ENCODE peak calls at places on chromosomes 3 and 15, in five cellular contexts. One of them, this sample, is unnamed.

GRCh38 chr3:126677862-126678549 is 23.1 kb upstream of the TXNRD3 start:
- DNase-seq in A549: no peak
- DNase-seq in Peyer's patch: no peak
- DNase-seq in breast epithelium: no peak
- DNase-seq in IMR-90: no peak
- DNase-seq in this sample: no peak

GRCh38 chr3:142910280-142910679 is 21.4 kb upstream of the PCOLCE2 start:
- DNase-seq in A549: no peak
- DNase-seq in breast epithelium: no peak
- DNase-seq in Peyer's patch: no peak
- DNase-seq in IMR-90: no peak
- DNase-seq in this sample: no peak

GRCh38 chr3:182052360-182052759 is 340.6 kb downstream of the SOX2 start:
- DNase-seq in breast epithelium: no peak
- DNase-seq in A549: no peak
- DNase-seq in Peyer's patch: no peak
- DNase-seq in IMR-90: no peak
- DNase-seq in this sample: no peak

GRCh38 chr3:100252006-100252405 is 8.8 kb upstream of the TBC1D23 start:
- DNase-seq in Peyer's patch: no peak
- DNase-seq in IMR-90: no peak
- DNase-seq in breast epithelium: no peak
- DNase-seq in A549: no peak
- DNase-seq in this sample: no peak

GRCh38 chr15:71448688-71449114 is 333.4 kb downstream of the THSD4 start:
- DNase-seq in A549: peak
- DNase-seq in breast epithelium: peak
- DNase-seq in IMR-90: peak
- DNase-seq in Peyer's patch: peak
- DNase-seq in this sample: peak

GRCh38 chr15:96416934-96417759 is 86.6 kb downstream of the NR2F2 start:
- DNase-seq in A549: no peak
- DNase-seq in Peyer's patch: no peak
- DNase-seq in IMR-90: peak
- DNase-seq in breast epithelium: no peak
- DNase-seq in this sample: no peak

GRCh38 chr3:102165367-102165766 is 269.4 kb upstream of the ZPLD1 start:
- DNase-seq in breast epithelium: no peak
- DNase-seq in A549: no peak
- DNase-seq in Peyer's patch: no peak
- DNase-seq in IMR-90: peak
- DNase-seq in this sample: no peak

GRCh38 chr15:56524915-56525314 is 60.0 kb upstream of the MNS1 start:
- DNase-seq in IMR-90: peak
- DNase-seq in breast epithelium: no peak
- DNase-seq in Peyer's patch: no peak
- DNase-seq in A549: no peak
- DNase-seq in this sample: no peak

GRCh38 chr15:76196286-76196948 is 114.9 kb downstream of the ETFA start:
- DNase-seq in breast epithelium: peak
- DNase-seq in Peyer's patch: peak
- DNase-seq in IMR-90: peak
- DNase-seq in A549: peak
- DNase-seq in this sample: peak

GRCh38 chr3:180617049-180617448 is 15.1 kb downstream of the TTC14 start:
- DNase-seq in IMR-90: no peak
- DNase-seq in Peyer's patch: no peak
- DNase-seq in A549: no peak
- DNase-seq in breast epithelium: no peak
- DNase-seq in this sample: no peak

GRCh38 chr3:56845505-56845904 is 43.8 kb upstream of the ARHGEF3 start:
- DNase-seq in Peyer's patch: no peak
- DNase-seq in A549: no peak
- DNase-seq in IMR-90: no peak
- DNase-seq in breast epithelium: no peak
- DNase-seq in this sample: no peak

GRCh38 chr3:178658694-178659315 is 122.6 kb downstream of the KCNMB2 start:
- DNase-seq in A549: no peak
- DNase-seq in Peyer's patch: no peak
- DNase-seq in IMR-90: no peak
- DNase-seq in breast epithelium: no peak
- DNase-seq in this sample: no peak

GRCh38 chr15:98724017-98724416 is 75.7 kb downstream of the IGF1R start:
- DNase-seq in A549: no peak
- DNase-seq in Peyer's patch: no peak
- DNase-seq in breast epithelium: no peak
- DNase-seq in IMR-90: no peak
- DNase-seq in this sample: no peak

GRCh38 chr3:181709537-181710279 is 2.0 kb upstream of the SOX2 start:
- DNase-seq in breast epithelium: peak
- DNase-seq in IMR-90: peak
- DNase-seq in A549: no peak
- DNase-seq in Peyer's patch: peak
- DNase-seq in this sample: peak

GRCh38 chr3:17039579-17039978 is 154.8 kb downstream of the PLCL2 start:
- DNase-seq in breast epithelium: no peak
- DNase-seq in IMR-90: peak
- DNase-seq in A549: peak
- DNase-seq in Peyer's patch: no peak
- DNase-seq in this sample: no peak

GRCh38 chr3:104956620-104957345 is 409.9 kb upstream of the ALCAM start:
- DNase-seq in breast epithelium: no peak
- DNase-seq in Peyer's patch: no peak
- DNase-seq in IMR-90: no peak
- DNase-seq in A549: no peak
- DNase-seq in this sample: no peak

GRCh38 chr15:74108111-74108510 is 22.3 kb upstream of the ISLR2 start:
- DNase-seq in breast epithelium: no peak
- DNase-seq in IMR-90: no peak
- DNase-seq in A549: no peak
- DNase-seq in Peyer's patch: no peak
- DNase-seq in this sample: no peak

GRCh38 chr15:60392986-60393811 is 4.6 kb downstream of the ANXA2 start:
- DNase-seq in breast epithelium: peak
- DNase-seq in Peyer's patch: peak
- DNase-seq in IMR-90: peak
- DNase-seq in A549: peak
- DNase-seq in this sample: peak
- TF ChIP-seq POLR2A in breast epithelium: peak
- TF ChIP-seq POLR2A in Peyer's patch: no peak
- TF ChIP-seq POLR2A in IMR-90: peak
- TF ChIP-seq POLR2A in A549: no peak
- TF ChIP-seq POLR2A in this sample: peak

DNA sequence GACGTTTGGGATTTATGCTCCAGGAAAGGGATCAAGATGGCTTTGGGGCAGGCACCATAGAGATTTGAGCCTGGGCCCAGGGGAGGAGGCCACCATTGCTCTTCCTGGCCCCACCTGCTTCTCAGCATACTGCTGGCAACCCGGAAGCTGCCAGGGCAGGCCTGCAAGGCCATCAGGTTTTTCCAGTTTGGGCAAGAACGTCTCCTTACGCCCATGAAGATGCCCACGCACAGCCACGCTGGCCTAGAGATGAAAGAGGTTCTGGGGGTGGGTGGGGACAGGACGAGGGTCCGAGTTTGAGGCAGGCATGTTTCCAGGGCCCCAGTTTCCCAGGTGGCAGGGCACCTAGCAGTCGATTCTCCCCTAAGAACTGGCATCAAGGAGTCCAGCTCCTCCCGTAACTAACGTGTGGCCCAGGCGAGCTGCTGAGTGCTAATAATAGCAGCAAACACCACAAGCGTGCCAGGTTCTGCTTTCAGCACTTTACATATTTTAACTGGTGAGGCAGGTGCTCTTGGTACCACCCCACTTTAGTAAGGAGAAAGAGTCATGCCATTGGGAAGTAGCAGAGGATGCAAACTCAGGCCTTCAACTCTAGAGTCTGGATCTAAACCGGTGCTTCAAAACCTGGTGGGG is 45.8 kb downstream of the ZNF710 start:
- DNase-seq in IMR-90: no peak
- DNase-seq in A549: no peak
- DNase-seq in breast epithelium: peak
- DNase-seq in Peyer's patch: peak
- DNase-seq in this sample: no peak
- H3K4me3 ChIP-seq in IMR-90: no peak
- H3K4me3 ChIP-seq in A549: no peak
- H3K4me3 ChIP-seq in breast epithelium: no peak
- H3K4me3 ChIP-seq in Peyer's patch: no peak
- H3K4me3 ChIP-seq in this sample: no peak

GRCh38 chr3:144175644-144176425 is 204.2 kb downstream of the DIPK2A start:
- DNase-seq in breast epithelium: no peak
- DNase-seq in A549: no peak
- DNase-seq in IMR-90: no peak
- DNase-seq in Peyer's patch: no peak
- DNase-seq in this sample: no peak
- TF ChIP-seq CTCF in breast epithelium: no peak
- TF ChIP-seq CTCF in A549: no peak
- TF ChIP-seq CTCF in IMR-90: no peak
- TF ChIP-seq CTCF in Peyer's patch: no peak
- TF ChIP-seq CTCF in this sample: no peak

DNA sequence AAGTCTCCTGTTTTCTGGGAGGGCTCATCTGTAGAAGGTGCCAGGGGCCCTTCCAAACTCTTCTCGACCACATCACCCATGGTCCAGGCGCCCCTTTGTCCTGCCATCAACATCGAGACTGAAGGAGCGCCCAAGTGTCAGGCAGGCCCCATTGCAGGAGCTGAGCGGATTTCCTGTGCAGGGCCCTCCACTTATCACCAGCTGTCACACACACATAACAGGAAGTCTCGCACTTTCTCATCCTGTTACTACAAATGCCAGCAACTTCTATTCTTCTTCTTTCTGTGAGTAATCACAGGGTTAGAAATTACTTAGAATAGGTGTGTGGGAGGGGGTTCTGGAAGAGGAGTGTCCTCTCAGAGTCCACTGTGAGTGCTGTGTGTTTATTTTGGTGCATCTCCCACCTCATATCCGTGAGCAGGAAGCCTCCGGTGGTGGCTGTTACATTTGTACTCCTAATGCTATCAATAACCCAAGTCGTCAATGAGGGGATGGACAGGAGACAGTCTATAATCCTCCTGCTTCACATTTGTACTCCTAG is at the start of gene KLHL6:
- DNase-seq in Peyer's patch: peak
- DNase-seq in IMR-90: no peak
- DNase-seq in A549: no peak
- DNase-seq in breast epithelium: no peak
- DNase-seq in this sample: peak
- TF ChIP-seq POLR2A in Peyer's patch: peak
- TF ChIP-seq POLR2A in IMR-90: no peak
- TF ChIP-seq POLR2A in A549: no peak
- TF ChIP-seq POLR2A in breast epithelium: no peak
- TF ChIP-seq POLR2A in this sample: no peak

DNA sequence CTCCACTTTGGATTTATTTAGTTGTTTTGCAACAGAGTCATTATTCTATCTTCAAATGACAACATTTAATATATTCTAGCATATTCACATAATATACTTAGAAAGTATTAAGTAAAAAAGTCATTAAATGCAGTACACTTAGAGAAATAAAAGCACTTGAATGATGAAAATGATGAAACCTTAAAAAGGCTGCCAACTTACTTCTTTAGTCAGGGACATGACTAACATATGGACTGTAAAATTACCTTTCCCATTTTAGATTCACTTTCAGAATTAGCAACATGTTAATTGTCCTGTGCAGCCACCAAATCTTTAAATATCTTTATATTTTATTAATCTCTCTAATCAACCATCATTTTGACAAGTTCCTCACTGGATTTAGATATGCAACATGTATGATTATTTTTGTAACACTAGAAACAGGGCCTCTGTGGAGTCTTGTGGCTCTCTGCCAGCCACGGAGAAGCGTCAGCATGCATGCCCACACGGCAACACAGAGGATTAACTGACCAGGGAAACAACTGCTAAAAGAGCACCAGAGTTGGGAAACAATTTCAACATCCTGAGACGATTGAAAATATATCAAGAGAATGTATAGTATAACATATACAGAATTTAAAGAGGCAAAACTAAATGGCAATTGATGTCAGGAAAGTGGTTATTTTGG is 95.7 kb downstream of the ANO10 start:
- DNase-seq in breast epithelium: no peak
- DNase-seq in A549: no peak
- DNase-seq in Peyer's patch: no peak
- DNase-seq in IMR-90: peak
- DNase-seq in this sample: no peak
- H3K4me3 ChIP-seq in breast epithelium: no peak
- H3K4me3 ChIP-seq in A549: no peak
- H3K4me3 ChIP-seq in Peyer's patch: no peak
- H3K4me3 ChIP-seq in IMR-90: no peak
- H3K4me3 ChIP-seq in this sample: no peak

DNA sequence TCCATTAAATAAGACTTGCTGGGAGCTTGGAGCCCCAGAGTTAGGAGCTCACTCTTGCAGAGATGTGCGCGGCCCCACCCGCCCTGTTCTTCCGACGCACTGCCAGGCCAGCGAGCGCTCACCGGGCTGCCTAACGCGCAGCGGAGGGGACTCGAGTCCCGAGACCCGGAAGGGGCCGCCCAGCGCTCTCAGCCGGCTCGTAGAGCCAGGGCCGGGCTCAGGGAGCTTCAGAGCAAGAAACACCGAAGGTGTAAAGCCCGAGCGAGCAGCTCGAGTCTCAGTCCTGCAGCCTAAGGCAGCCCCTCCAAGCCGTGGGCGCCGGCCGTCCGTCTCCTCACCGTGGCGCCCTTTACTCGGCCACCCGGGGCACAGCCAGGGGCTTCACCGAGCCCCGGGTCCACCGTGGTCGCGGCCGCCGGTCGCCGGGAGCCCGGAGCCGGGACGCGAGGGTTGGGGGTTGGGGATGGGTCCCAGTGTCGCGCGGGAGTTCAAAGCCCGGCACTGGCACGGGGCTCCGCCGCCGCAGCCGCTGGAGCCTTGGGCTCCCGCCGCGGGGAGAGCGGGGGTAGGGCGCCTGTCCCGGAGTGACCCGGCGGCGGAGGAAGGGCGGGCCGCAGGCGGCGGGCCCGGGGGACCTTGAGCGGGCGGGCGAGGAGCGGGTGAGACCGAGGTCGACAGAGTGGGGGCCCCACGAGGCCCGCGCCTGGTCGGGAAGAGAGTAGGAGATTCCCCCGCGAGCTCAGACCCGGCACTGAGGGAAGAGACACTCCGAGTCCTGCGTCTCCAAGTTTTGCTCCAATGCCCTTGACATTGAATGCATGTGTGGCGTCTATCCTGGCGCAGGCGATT is 26.9 kb upstream of the THRB start:
- DNase-seq in IMR-90: no peak
- DNase-seq in breast epithelium: peak
- DNase-seq in A549: peak
- DNase-seq in Peyer's patch: peak
- DNase-seq in this sample: peak
- TF ChIP-seq CTCF in IMR-90: no peak
- TF ChIP-seq CTCF in breast epithelium: no peak
- TF ChIP-seq CTCF in A549: peak
- TF ChIP-seq CTCF in Peyer's patch: no peak
- TF ChIP-seq CTCF in this sample: no peak

GRCh38 chr3:125374996-125375941 is at the start of gene ZNF148:
- DNase-seq in Peyer's patch: peak
- DNase-seq in breast epithelium: peak
- DNase-seq in A549: peak
- DNase-seq in IMR-90: peak
- DNase-seq in this sample: peak
- TF ChIP-seq POLR2A in Peyer's patch: peak
- TF ChIP-seq POLR2A in breast epithelium: peak
- TF ChIP-seq POLR2A in A549: peak
- TF ChIP-seq POLR2A in IMR-90: peak
- TF ChIP-seq POLR2A in this sample: peak

This sample was measured in adrenal gland.